ENCODE peak calls at places on chromosomes 7 and 10, in five cellular contexts. One of them, this sample, is unnamed.

GRCh38 chr7:24432677-24433076 is 140.6 kb upstream of the PALS2 start:
- DNase-seq in K562: no peak
- DNase-seq in HepG2: no peak
- DNase-seq in A549: no peak
- DNase-seq in GM12878: no peak
- DNase-seq in this sample: no peak

GRCh38 chr10:48947690-48948418 is 8.2 kb upstream of the LRRC18 start:
- DNase-seq in HepG2: no peak
- DNase-seq in GM12878: no peak
- DNase-seq in A549: no peak
- DNase-seq in K562: no peak
- DNase-seq in this sample: no peak

GRCh38 chr7:77450054-77450453 is 33.9 kb upstream of the GSAP start:
- DNase-seq in GM12878: no peak
- DNase-seq in A549: no peak
- DNase-seq in K562: no peak
- DNase-seq in HepG2: no peak
- DNase-seq in this sample: peak; percentile 54

GRCh38 chr7:55132890-55133551 is 114.2 kb downstream of the EGFR start:
- DNase-seq in GM12878: no peak
- DNase-seq in A549: peak; percentile 88
- DNase-seq in K562: no peak
- DNase-seq in HepG2: peak; percentile 75
- DNase-seq in this sample: peak; percentile 100

GRCh38 chr7:87219545-87220025 is at the start of gene TMEM243:
- DNase-seq in K562: peak; percentile 66
- DNase-seq in A549: peak; percentile 53
- DNase-seq in HepG2: peak; percentile 31
- DNase-seq in GM12878: peak; percentile 45
- DNase-seq in this sample: peak; percentile 68

GRCh38 chr10:72087969-72088878 is at the start of gene SPOCK2:
- DNase-seq in A549: no peak
- DNase-seq in HepG2: no peak
- DNase-seq in K562: no peak
- DNase-seq in GM12878: no peak
- DNase-seq in this sample: no peak

GRCh38 chr7:116172353-116172752 is 38.0 kb upstream of the TES start:
- DNase-seq in K562: no peak
- DNase-seq in HepG2: no peak
- DNase-seq in GM12878: no peak
- DNase-seq in A549: no peak
- DNase-seq in this sample: peak; percentile 65

GRCh38 chr10:43372751-43373445 is 1.5 kb downstream of the FXYD4 start:
- DNase-seq in HepG2: no peak
- DNase-seq in K562: no peak
- DNase-seq in A549: no peak
- DNase-seq in GM12878: no peak
- DNase-seq in this sample: no peak

GRCh38 chr10:677750-678661 is 11.5 kb downstream of the DIP2C start:
- DNase-seq in HepG2: no peak
- DNase-seq in GM12878: no peak
- DNase-seq in A549: no peak
- DNase-seq in K562: no peak
- DNase-seq in this sample: no peak

GRCh38 chr10:29658984-29659769 is 24.4 kb upstream of the SVIL start:
- DNase-seq in GM12878: peak; percentile 92
- DNase-seq in HepG2: peak; percentile 88
- DNase-seq in A549: peak; percentile 99
- DNase-seq in K562: no peak
- DNase-seq in this sample: peak; percentile 100

GRCh38 chr7:74674166-74674565 is 16.6 kb downstream of the GTF2I start:
- DNase-seq in HepG2: no peak
- DNase-seq in GM12878: no peak
- DNase-seq in A549: no peak
- DNase-seq in K562: no peak
- DNase-seq in this sample: no peak

GRCh38 chr7:78039791-78040776 is 241.5 kb downstream of the PHTF2 start:
- DNase-seq in HepG2: no peak
- DNase-seq in A549: peak; percentile 38
- DNase-seq in K562: peak; percentile 85
- DNase-seq in GM12878: no peak
- DNase-seq in this sample: no peak

GRCh38 chr10:131854579-131855335 is 46.1 kb upstream of the PPP2R2D start:
- DNase-seq in A549: no peak
- DNase-seq in GM12878: no peak
- DNase-seq in HepG2: no peak
- DNase-seq in K562: peak; percentile 18
- DNase-seq in this sample: no peak

GRCh38 chr10:60960031-60960430 is 16.0 kb upstream of the RHOBTB1 start:
- DNase-seq in GM12878: no peak
- DNase-seq in A549: no peak
- DNase-seq in HepG2: no peak
- DNase-seq in K562: no peak
- DNase-seq in this sample: no peak

GRCh38 chr10:68665841-68666240 is 55.2 kb upstream of the CCAR1 start:
- DNase-seq in A549: no peak
- DNase-seq in HepG2: no peak
- DNase-seq in GM12878: no peak
- DNase-seq in K562: no peak
- DNase-seq in this sample: peak; percentile 56

GRCh38 chr10:86389441-86390193 is 23.0 kb upstream of the GRID1 start:
- DNase-seq in HepG2: no peak
- DNase-seq in K562: peak; percentile 55
- DNase-seq in A549: peak; percentile 43
- DNase-seq in GM12878: no peak
- DNase-seq in this sample: peak; percentile 19

GRCh38 chr7:56291-56913 is 136.0 kb upstream of the FAM20C start:
- DNase-seq in HepG2: no peak
- DNase-seq in GM12878: no peak
- DNase-seq in A549: no peak
- DNase-seq in K562: no peak
- DNase-seq in this sample: no peak

GRCh38 chr7:74290999-74291441 is 1.8 kb downstream of the CLIP2 start:
- DNase-seq in A549: no peak
- DNase-seq in HepG2: no peak
- DNase-seq in K562: no peak
- DNase-seq in GM12878: no peak
- DNase-seq in this sample: no peak

GRCh38 chr10:76975131-76975530 is 662.5 kb downstream of the KCNMA1 start:
- DNase-seq in GM12878: no peak
- DNase-seq in K562: no peak
- DNase-seq in HepG2: no peak
- DNase-seq in A549: no peak
- DNase-seq in this sample: no peak

GRCh38 chr10:53166325-53166724 is 393.7 kb upstream of the MBL2 start:
- DNase-seq in A549: no peak
- DNase-seq in K562: no peak
- DNase-seq in GM12878: peak; percentile 5
- DNase-seq in HepG2: no peak
- DNase-seq in this sample: no peak

GRCh38 chr7:36116347-36117200 is 36.5 kb upstream of the EEPD1 start:
- DNase-seq in A549: no peak
- DNase-seq in K562: no peak
- DNase-seq in HepG2: peak; percentile 67
- DNase-seq in GM12878: no peak
- DNase-seq in this sample: no peak

GRCh38 chr7:131898418-131898817 is 342.0 kb upstream of the PODXL start:
- DNase-seq in A549: no peak
- DNase-seq in HepG2: no peak
- DNase-seq in GM12878: no peak
- DNase-seq in K562: no peak
- DNase-seq in this sample: no peak

GRCh38 chr7:47809387-47809786 is 138.9 kb downstream of the PKD1L1 start:
- DNase-seq in A549: no peak
- DNase-seq in HepG2: no peak
- DNase-seq in K562: no peak
- DNase-seq in GM12878: no peak
- DNase-seq in this sample: no peak

GRCh38 chr7:55438765-55439525 is 73.8 kb downstream of the LANCL2 start:
- DNase-seq in K562: no peak
- DNase-seq in HepG2: no peak
- DNase-seq in GM12878: no peak
- DNase-seq in A549: no peak
- DNase-seq in this sample: peak; percentile 37

GRCh38 chr10:48232717-48233447 is 41.6 kb downstream of the FRMPD2 start:
- DNase-seq in GM12878: no peak
- DNase-seq in K562: no peak
- DNase-seq in HepG2: no peak
- DNase-seq in A549: no peak
- DNase-seq in this sample: no peak

GRCh38 chr10:3248526-3249255 is 76.1 kb upstream of the PITRM1 start:
- DNase-seq in A549: peak; percentile 69
- DNase-seq in K562: no peak
- DNase-seq in HepG2: no peak
- DNase-seq in GM12878: no peak
- DNase-seq in this sample: peak; percentile 94

GRCh38 chr10:114208351-114208750 is 29.2 kb downstream of the TDRD1 start:
- DNase-seq in HepG2: no peak
- DNase-seq in A549: no peak
- DNase-seq in K562: no peak
- DNase-seq in GM12878: no peak
- DNase-seq in this sample: no peak

GRCh38 chr7:93949468-93949867 is 27.9 kb downstream of the GNG11 start:
- DNase-seq in K562: no peak
- DNase-seq in A549: peak; percentile 11
- DNase-seq in GM12878: no peak
- DNase-seq in HepG2: no peak
- DNase-seq in this sample: peak; percentile 90

GRCh38 chr10:43965033-43965917 is 316.6 kb upstream of the ZNF32 start:
- DNase-seq in HepG2: no peak
- DNase-seq in GM12878: peak; percentile 74
- DNase-seq in A549: no peak
- DNase-seq in K562: no peak
- DNase-seq in this sample: peak; percentile 26

GRCh38 chr7:43582503-43583423 is at the start of gene STK17A:
- DNase-seq in GM12878: peak; percentile 82
- DNase-seq in A549: peak; percentile 75
- DNase-seq in HepG2: peak; percentile 88
- DNase-seq in K562: peak; percentile 95
- DNase-seq in this sample: peak; percentile 85

GRCh38 chr7:123115331-123115730 is 84.4 kb downstream of the SLC13A1 start:
- DNase-seq in K562: no peak
- DNase-seq in HepG2: no peak
- DNase-seq in A549: no peak
- DNase-seq in GM12878: no peak
- DNase-seq in this sample: no peak

GRCh38 chr7:123120286-123120685 is 79.5 kb downstream of the SLC13A1 start:
- DNase-seq in K562: no peak
- DNase-seq in A549: no peak
- DNase-seq in HepG2: no peak
- DNase-seq in GM12878: no peak
- DNase-seq in this sample: no peak

GRCh38 chr7:123112833-123113232 is 86.9 kb downstream of the SLC13A1 start:
- DNase-seq in A549: no peak
- DNase-seq in GM12878: no peak
- DNase-seq in HepG2: no peak
- DNase-seq in K562: no peak
- DNase-seq in this sample: no peak

GRCh38 chr7:123114288-123114687 is 85.5 kb downstream of the SLC13A1 start:
- DNase-seq in K562: no peak
- DNase-seq in GM12878: no peak
- DNase-seq in A549: no peak
- DNase-seq in HepG2: no peak
- DNase-seq in this sample: no peak
- TF ChIP-seq RFX5 in K562: no peak
- TF ChIP-seq RFX5 in GM12878: no peak
- TF ChIP-seq RFX5 in A549: no peak
- TF ChIP-seq RFX5 in HepG2: no peak
- TF ChIP-seq RFX5 in this sample: no peak

DNA sequence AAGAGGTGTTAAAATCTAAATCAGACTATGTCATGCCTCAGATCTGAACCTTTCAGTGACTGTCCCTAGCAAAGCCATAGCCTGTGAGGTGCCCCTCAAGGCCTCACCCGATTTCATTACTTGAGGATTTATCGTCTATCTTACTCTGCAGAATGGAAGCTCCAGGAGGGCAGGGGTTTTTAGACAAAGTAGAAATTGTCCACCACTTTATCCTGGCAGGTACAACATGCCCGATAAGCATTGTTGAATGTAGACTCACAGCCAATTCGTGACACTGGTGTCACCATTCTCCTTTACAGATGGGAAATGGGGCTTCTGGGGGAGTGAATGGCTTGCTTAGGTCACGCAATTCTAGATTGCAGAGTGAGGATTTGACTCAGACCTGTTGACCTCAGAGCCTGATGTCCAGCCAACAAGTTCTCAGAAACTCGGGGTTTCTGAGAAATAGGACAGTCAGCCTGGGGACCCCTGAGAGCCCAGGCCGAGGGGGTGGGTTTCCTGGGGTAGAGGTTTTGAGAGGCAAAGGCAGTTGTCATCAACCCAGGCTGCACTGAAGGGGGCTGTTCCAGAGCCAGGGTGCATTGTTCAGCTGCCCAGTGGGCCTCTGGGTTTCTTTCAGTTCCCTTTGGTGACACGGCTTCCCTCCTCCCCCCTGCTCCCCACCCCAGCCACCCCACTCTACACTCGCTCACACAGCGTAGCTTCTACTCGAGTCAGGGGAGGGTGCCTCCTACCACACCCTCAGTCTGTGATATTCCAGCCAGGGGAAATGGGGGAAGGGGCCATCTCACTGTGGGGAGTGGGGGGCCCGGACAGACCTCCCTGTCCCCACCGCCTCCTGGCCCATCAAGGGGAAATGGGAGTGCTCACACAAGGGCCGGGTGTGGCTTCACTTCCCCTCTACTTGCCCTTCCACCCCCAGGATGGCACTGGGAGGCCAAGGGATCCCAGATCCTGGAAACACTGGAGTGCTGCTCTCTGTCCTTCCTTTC is 3.1 kb upstream of the IRF5 start:
- DNase-seq in K562: no peak
- DNase-seq in GM12878: peak; percentile 66
- DNase-seq in A549: no peak
- DNase-seq in HepG2: no peak
- DNase-seq in this sample: no peak
- TF ChIP-seq BHLHE40 in K562: no peak
- TF ChIP-seq BHLHE40 in GM12878: peak; percentile 65
- TF ChIP-seq BHLHE40 in A549: no peak
- TF ChIP-seq BHLHE40 in HepG2: no peak
- TF ChIP-seq BHLHE40 in this sample: no peak

GRCh38 chr7:22559829-22560489 is 60.0 kb upstream of the STEAP1B start:
- DNase-seq in GM12878: no peak
- DNase-seq in A549: peak; percentile 85
- DNase-seq in HepG2: peak; percentile 77
- DNase-seq in K562: peak; percentile 78
- DNase-seq in this sample: peak; percentile 86
- TF ChIP-seq RFX5 in GM12878: no peak
- TF ChIP-seq RFX5 in A549: no peak
- TF ChIP-seq RFX5 in HepG2: no peak
- TF ChIP-seq RFX5 in K562: no peak
- TF ChIP-seq RFX5 in this sample: no peak

DNA sequence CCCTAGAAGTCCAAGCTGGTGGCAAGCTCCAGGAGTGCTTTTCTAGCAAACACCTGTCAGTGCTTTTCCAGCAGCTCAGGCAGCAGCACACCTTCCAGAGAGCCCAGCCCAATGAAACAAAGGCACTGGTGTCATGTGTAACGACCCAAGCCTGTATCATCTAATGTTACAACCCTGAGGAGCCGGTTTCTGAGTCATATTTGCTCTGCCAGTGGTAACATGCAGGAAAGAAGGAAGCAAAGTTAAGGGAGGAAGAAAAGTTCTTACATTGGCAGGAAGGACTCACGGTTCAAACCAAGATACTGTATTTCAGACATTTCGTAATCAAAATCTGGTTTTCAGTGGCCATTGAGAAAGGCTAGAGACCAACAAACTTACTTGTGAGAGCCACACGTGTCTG is at the start of gene ANKRD22:
- DNase-seq in K562: no peak
- DNase-seq in GM12878: no peak
- DNase-seq in A549: peak; percentile 25
- DNase-seq in HepG2: no peak
- DNase-seq in this sample: peak; percentile 75
- TF ChIP-seq BHLHE40 in K562: no peak
- TF ChIP-seq BHLHE40 in GM12878: no peak
- TF ChIP-seq BHLHE40 in A549: no peak
- TF ChIP-seq BHLHE40 in HepG2: no peak
- TF ChIP-seq BHLHE40 in this sample: no peak